ENCODE peak calls at places on chromosomes 16 and 17, in four cellular contexts. O is GM23338, P is left ventricle myocardium inferior, Q is breast epithelium. C is an unnamed sample.

GRCh38 chr16:8776193-8776592 is 21.2 kb downstream of the TMEM186 start:
- DNase-seq in P (no peak), O (peak; percentile 16), Q (peak; percentile 32), C (no peak)

GRCh38 chr17:44829558-44830358 is at the start of gene GJC1:
- DNase-seq in P (peak; percentile 64), O (peak; percentile 85), Q (no peak), C (no peak)

GRCh38 chr16:75262104-75262799 is 10.8 kb upstream of the BCAR1 start:
- DNase-seq in Q (no peak), O (no peak), P (peak; percentile 36), C (no peak)

GRCh38 chr17:35017021-35017420 is 36.7 kb downstream of the LIG3 start:
- DNase-seq in O (no peak), Q (no peak), P (no peak), C (no peak)

GRCh38 chr16:65037558-65037957 is 84.3 kb downstream of the CDH11 start:
- DNase-seq in P (no peak), O (no peak), Q (no peak), C (no peak)

GRCh38 chr17:67520916-67521772 is 144.1 kb downstream of the PITPNC1 start:
- DNase-seq in Q (no peak), P (no peak), O (no peak), C (peak; percentile 49)

GRCh38 chr17:68394608-68395331 is 62.5 kb downstream of the WIPI1 start:
- DNase-seq in O (no peak), Q (no peak), P (no peak), C (no peak)

GRCh38 chr16:66621973-66622372 is 17.5 kb downstream of the CMTM3 start:
- DNase-seq in P (no peak), O (no peak), Q (peak; percentile 66), C (no peak)

GRCh38 chr17:46865100-46865499 is 13.7 kb downstream of the WNT9B start:
- DNase-seq in Q (no peak), P (no peak), O (peak; percentile 38), C (no peak)

GRCh38 chr16:48999508-48999907 is 282.1 kb downstream of the CBLN1 start:
- DNase-seq in Q (no peak), O (no peak), P (no peak), C (no peak)

GRCh38 chr17:42281571-42282096 is 5.4 kb upstream of the STAT5B start:
- DNase-seq in Q (peak; percentile 11), O (no peak), P (no peak), C (no peak)

GRCh38 chr16:84459941-84460405 is 44.5 kb downstream of the MEAK7 start:
- DNase-seq in Q (no peak), P (no peak), O (no peak), C (no peak)

GRCh38 chr16:3674513-3675295 is 20.2 kb downstream of the DNASE1 start:
- DNase-seq in P (no peak), Q (no peak), O (peak; percentile 54), C (no peak)

GRCh38 chr16:72974142-72974769 is 73.7 kb downstream of the ZFHX3 start:
- DNase-seq in P (no peak), Q (no peak), O (no peak), C (no peak)

GRCh38 chr16:72860726-72861562 is 187.0 kb downstream of the ZFHX3 start:
- DNase-seq in O (no peak), P (no peak), Q (no peak), C (no peak)

GRCh38 chr17:13047016-13047415 is 29.2 kb upstream of the ELAC2 start:
- DNase-seq in P (no peak), Q (no peak), O (no peak), C (no peak)

GRCh38 chr17:34703533-34703932 is 124.2 kb downstream of the TMEM132E start:
- DNase-seq in O (peak; percentile 93), Q (no peak), P (peak; percentile 18), C (peak; percentile 25)

GRCh38 chr16:5027575-5028235 is 6.0 kb downstream of the NAGPA start:
- DNase-seq in P (no peak), O (no peak), Q (no peak), C (no peak)

GRCh38 chr16:11677959-11678881 is 10.0 kb downstream of the SNN start:
- DNase-seq in Q (no peak), P (no peak), O (no peak), C (no peak)

GRCh38 chr16:4376820-4377572 is 5.3 kb downstream of the VASN start:
- DNase-seq in Q (no peak), P (no peak), O (no peak), C (no peak)

GRCh38 chr17:4900231-4901107 is 1.1 kb downstream of the C17orf107 start:
- DNase-seq in O (peak; percentile 92), Q (no peak), P (no peak), C (no peak)

GRCh38 chr16:86755571-86756006 is 177.2 kb downstream of the FOXL1 start:
- DNase-seq in Q (no peak), O (no peak), P (peak; percentile 83), C (no peak)

GRCh38 chr16:3529175-3529574 is 28.4 kb downstream of the CLUAP1 start:
- DNase-seq in P (no peak), Q (no peak), O (no peak), C (no peak)

GRCh38 chr16:27547134-27547533 is 2.6 kb downstream of the GTF3C1 start:
- DNase-seq in P (no peak), Q (no peak), O (no peak), C (peak; percentile 82)

GRCh38 chr17:8924595-8924994 is 40.9 kb downstream of the PIK3R5 start:
- DNase-seq in Q (no peak), P (no peak), O (no peak), C (no peak)

GRCh38 chr16:31712064-31712540 is 161.5 kb upstream of the ZNF267 start:
- DNase-seq in Q (no peak), O (no peak), P (no peak), C (no peak)

GRCh38 chr16:77541131-77541530 is 106.3 kb upstream of the ADAMTS18 start:
- DNase-seq in P (no peak), O (peak; percentile 36), Q (no peak), C (no peak)

GRCh38 chr16:82229800-82230619 is 60.0 kb upstream of the MPHOSPH6 start:
- DNase-seq in P (peak; percentile 46), Q (peak; percentile 61), O (peak; percentile 89), C (peak; percentile 52)

GRCh38 chr17:36117505-36118382 is 14.1 kb downstream of the CCL4 start:
- DNase-seq in P (no peak), O (no peak), Q (no peak), C (no peak)

GRCh38 chr17:19343671-19344151 is 18.8 kb downstream of the B9D1 start:
- DNase-seq in O (peak; percentile 44), Q (no peak), P (no peak), C (no peak)

GRCh38 chr16:19213885-19214284 is 45.8 kb downstream of the SYT17 start:
- DNase-seq in P (no peak), Q (no peak), O (no peak), C (no peak)

GRCh38 chr17:80125656-80126448 is 21.1 kb downstream of the EIF4A3 start:
- DNase-seq in O (no peak), Q (peak; percentile 80), P (no peak), C (peak; percentile 90)

GRCh38 chr16:89918453-89919347 is at the start of gene MC1R:
- DNase-seq in O (peak; percentile 71), P (no peak), Q (no peak), C (peak; percentile 29)

GRCh38 chr17:77295410-77295809 is 154.6 kb downstream of the SEC14L1 start:
- DNase-seq in O (no peak), Q (no peak), P (no peak), C (no peak)

GRCh38 chr16:79542196-79542859 is 58.2 kb downstream of the MAF start:
- DNase-seq in P (peak; percentile 71), Q (no peak), O (no peak), C (no peak)

GRCh38 chr17:35750526-35751395 is 2.3 kb downstream of the GAS2L2 start:
- DNase-seq in P (no peak), Q (no peak), O (no peak), C (no peak)

GRCh38 chr16:77977336-77977735 is 45.0 kb upstream of the CLEC3A start:
- DNase-seq in O (no peak), Q (no peak), P (no peak), C (no peak)

GRCh38 chr16:66925322-66925840 is at the start of gene RRAD:
- DNase-seq in O (peak; percentile 50), P (peak; percentile 68), Q (no peak), C (peak; percentile 29)

DNA sequence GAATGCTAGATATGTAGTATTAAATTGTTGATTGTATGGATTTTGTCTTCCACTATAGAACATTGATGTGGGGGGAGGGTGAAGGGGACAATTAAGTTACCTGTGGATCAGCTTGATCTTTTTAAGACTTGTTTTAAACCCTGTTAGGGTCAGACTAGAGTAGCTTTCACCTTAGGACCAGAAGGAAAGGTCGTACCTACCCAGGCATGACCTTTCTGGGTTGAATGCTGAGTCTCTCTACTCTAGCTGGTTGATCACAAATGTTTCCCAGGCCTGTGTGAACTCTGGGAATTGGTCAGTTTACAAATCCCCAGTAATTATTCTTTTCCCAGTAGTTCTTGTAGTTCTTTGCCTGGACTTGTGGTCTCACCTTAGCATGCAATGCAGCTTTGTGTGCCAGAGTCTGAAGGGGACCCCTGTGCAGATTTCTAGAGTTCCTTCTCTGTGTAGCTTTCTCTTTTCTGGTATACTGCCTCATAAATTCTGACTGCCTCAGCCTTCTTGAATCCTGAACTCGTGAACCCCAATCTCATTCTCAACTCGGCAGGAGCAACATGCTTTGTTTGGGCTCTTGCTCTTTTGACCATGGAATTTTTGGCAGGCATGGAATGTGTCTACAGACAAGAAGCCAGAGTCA is 54.0 kb downstream of the VMP1 start:
- DNase-seq in O (peak; percentile 67), P (no peak), Q (no peak), C (peak; percentile 99)
- H3K27ac ChIP-seq in O (peak overlapping the region; percentile 20), P (no peak overlapping the region), Q (no peak overlapping the region), C (peak overlapping the region; percentile 86)

GRCh38 chr17:81735181-81736102 is 23.4 kb downstream of the SLC25A10 start:
- DNase-seq in O (no peak), Q (no peak), P (no peak), C (peak; percentile 30)
- H3K27ac ChIP-seq in O (no peak overlapping the region), Q (peak overlapping the region; percentile 2), P (no peak overlapping the region), C (no peak overlapping the region)

GRCh38 chr16:58124601-58124915 is 4.6 kb downstream of the CFAP20 start:
- DNase-seq in Q (no peak), P (no peak), O (no peak), C (no peak)

GRCh38 chr16:58126451-58126968 is 2.7 kb downstream of the CFAP20 start:
- DNase-seq in Q (no peak), P (no peak), O (no peak), C (no peak)

GRCh38 chr16:58125041-58125440 is 4.1 kb downstream of the CFAP20 start:
- DNase-seq in O (no peak), Q (no peak), P (no peak), C (no peak)

GRCh38 chr16:58125781-58126335 is 3.3 kb downstream of the CFAP20 start:
- DNase-seq in P (no peak), Q (no peak), O (no peak), C (no peak)

GRCh38 chr16:58123896-58124600 is 5.1 kb downstream of the CFAP20 start:
- DNase-seq in P (no peak), O (no peak), Q (no peak), C (no peak)
- H3K27ac ChIP-seq in P (peak overlapping the region; percentile 96), O (no peak overlapping the region), Q (no peak overlapping the region), C (peak overlapping the region; percentile 26)

DNA sequence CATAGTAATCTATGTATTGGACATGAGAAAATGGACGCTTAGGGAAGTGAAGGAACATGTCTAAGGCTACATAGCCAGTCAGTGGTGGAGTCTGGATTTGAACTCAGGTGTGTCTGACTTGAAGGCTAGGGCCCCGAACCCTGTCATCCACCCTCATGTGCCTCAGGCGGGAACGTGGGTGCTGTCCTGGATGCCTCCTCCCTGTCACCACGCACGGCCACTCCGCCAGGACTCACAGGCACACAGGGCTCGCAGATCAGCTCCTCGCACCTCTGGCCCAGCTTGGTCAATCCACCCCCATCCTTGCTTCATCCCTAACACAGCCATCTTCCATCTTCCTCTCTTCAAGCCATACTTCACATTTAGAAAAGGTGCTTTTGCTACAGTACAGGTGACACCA is 154.7 kb downstream of the KCNJ12 start:
- DNase-seq in O (no peak), P (no peak), Q (no peak), C (no peak)
- H3K27ac ChIP-seq in O (no peak overlapping the region), P (no peak overlapping the region), Q (no peak overlapping the region), C (no peak overlapping the region)